ENCODE peak calls at places on chromosomes 6 and 20, in six cellular contexts. L is HCEC 1CT, Z is left ventricle myocardium inferior, D is mesenteric fat pad, A is tibial artery, T is ACHN. R is an unnamed sample.

GRCh38 chr6:31293343-31293742 is 21.5 kb upstream of the HLA-C start:
- DNase-seq in T (peak; percentile 31), L (no peak), Z (no peak), D (no peak), A (no peak), R (peak; percentile 2)

GRCh38 chr6:149887343-149887742 is 10.6 kb downstream of the RAET1E start:
- DNase-seq in T (no peak), D (no peak), Z (no peak), A (no peak), L (peak; percentile 92), R (no peak)

GRCh38 chr6:42392871-42393270 is 58.9 kb downstream of the TRERF1 start:
- DNase-seq in L (no peak), T (no peak), A (no peak), D (peak; percentile 41), Z (no peak), R (peak; percentile 16)

GRCh38 chr20:31543966-31544598 is 29.8 kb downstream of the HM13 start:
- DNase-seq in Z (no peak), D (no peak), L (peak; percentile 91), T (peak; percentile 39), A (no peak), R (peak; percentile 61)

GRCh38 chr6:126086560-126086959 is 100.2 kb downstream of the TRMT11 start:
- DNase-seq in A (no peak), L (no peak), D (no peak), Z (no peak), T (no peak), R (no peak)

GRCh38 chr6:154754152-154754551 is 20.9 kb downstream of the SCAF8 start:
- DNase-seq in T (peak; percentile 19), D (no peak), L (peak; percentile 44), A (no peak), Z (no peak), R (peak; percentile 33)

GRCh38 chr6:144341831-144342527 is 56.8 kb downstream of the UTRN start:
- DNase-seq in Z (no peak), L (peak; percentile 35), A (no peak), T (no peak), D (no peak), R (no peak)

GRCh38 chr6:131950767-131951575 is at the start of gene CCN2:
- DNase-seq in Z (peak; percentile 77), D (peak; percentile 93), A (peak; percentile 90), T (peak; percentile 96), L (peak; percentile 97), R (peak; percentile 98)

GRCh38 chr20:62703853-62704228 is 4.8 kb upstream of the NTSR1 start:
- DNase-seq in D (no peak), L (no peak), A (no peak), Z (no peak), T (no peak), R (no peak)

GRCh38 chr20:50032955-50033666 is 50.3 kb downstream of the SNAI1 start:
- DNase-seq in A (no peak), Z (no peak), T (no peak), L (no peak), D (no peak), R (no peak)

GRCh38 chr6:148611213-148611612 is 135.6 kb upstream of the UST start:
- DNase-seq in D (no peak), L (peak; percentile 64), A (peak; percentile 90), Z (peak; percentile 60), T (no peak), R (no peak)

GRCh38 chr20:6212903-6213302 is 90.1 kb upstream of the FERMT1 start:
- DNase-seq in L (no peak), Z (no peak), T (no peak), A (no peak), D (no peak), R (no peak)

GRCh38 chr20:41180599-41181333 is 43.4 kb downstream of the PLCG1 start:
- DNase-seq in A (peak; percentile 48), Z (no peak), D (peak; percentile 53), T (no peak), L (no peak), R (no peak)

GRCh38 chr20:57092112-57092899 is 174.1 kb downstream of the BMP7 start:
- DNase-seq in A (no peak), L (no peak), Z (peak; percentile 49), T (peak; percentile 41), D (no peak), R (peak; percentile 27)

GRCh38 chr20:63580796-63581461 is 6.9 kb upstream of the HELZ2 start:
- DNase-seq in Z (no peak), T (peak; percentile 56), D (no peak), L (peak; percentile 30), A (no peak), R (peak; percentile 75)

GRCh38 chr6:2656460-2657064 is 94.2 kb downstream of the MYLK4 start:
- DNase-seq in A (no peak), T (no peak), D (no peak), Z (no peak), L (no peak), R (no peak)

GRCh38 chr6:61200444-61200843 is 1085.6 kb downstream of the KHDRBS2 start:
- DNase-seq in L (no peak), D (no peak), A (no peak), Z (no peak), T (no peak), R (no peak)

GRCh38 chr6:25388776-25389175 is 109.6 kb downstream of the CARMIL1 start:
- DNase-seq in T (no peak), A (no peak), L (no peak), D (no peak), Z (no peak), R (no peak)

GRCh38 chr6:13863699-13864155 is 49.4 kb upstream of the MCUR1 start:
- DNase-seq in L (no peak), T (no peak), Z (no peak), A (no peak), D (no peak), R (no peak)

GRCh38 chr20:57902478-57902877 is 192.7 kb upstream of the PMEPA1 start:
- DNase-seq in Z (no peak), L (no peak), D (no peak), A (no peak), T (peak; percentile 56), R (peak; percentile 60)

GRCh38 chr20:35893942-35894341 is 60.4 kb downstream of the SCAND1 start:
- DNase-seq in A (no peak), D (no peak), Z (no peak), T (no peak), L (no peak), R (no peak)

GRCh38 chr6:27865952-27866369 is 46.2 kb downstream of the OR2B2 start:
- DNase-seq in T (no peak), L (peak; percentile 46), Z (no peak), D (no peak), A (no peak), R (no peak)